ENCODE peak calls at places on chromosomes 1 and 21, in ten cellular contexts. One of them, this sample, is unnamed.

GRCh38 chr1:180232521-180233043 is 2.5 kb downstream of the LHX4 start:
- DNase-seq in astrocyte: no peak
- DNase-seq in activated CD8-positive, alpha-beta T cell treated with anti-CD3 and anti-CD28 coated beads for 36 hours: no peak
- DNase-seq in psoas muscle: no peak
- DNase-seq in activated B cell treated with CpG ODN at 0.5 μM for 24 hours: no peak
- DNase-seq in lung: no peak
- DNase-seq in heart right ventricle: no peak
- DNase-seq in CD8-positive, alpha-beta T cell: no peak
- DNase-seq in esophagus squamous epithelium: no peak
- DNase-seq in PC-9: no peak
- DNase-seq in this sample: no peak

GRCh38 chr1:2126331-2127180 is 68.0 kb downstream of the FAAP20 start:
- DNase-seq in esophagus squamous epithelium: no peak
- DNase-seq in psoas muscle: no peak
- DNase-seq in astrocyte: no peak
- DNase-seq in lung: no peak
- DNase-seq in activated B cell treated with CpG ODN at 0.5 μM for 24 hours: no peak
- DNase-seq in activated CD8-positive, alpha-beta T cell treated with anti-CD3 and anti-CD28 coated beads for 36 hours: peak; percentile 37
- DNase-seq in PC-9: no peak
- DNase-seq in heart right ventricle: no peak
- DNase-seq in CD8-positive, alpha-beta T cell: no peak
- DNase-seq in this sample: no peak

GRCh38 chr1:164261691-164262240 is 297.2 kb upstream of the PBX1 start:
- DNase-seq in lung: no peak
- DNase-seq in astrocyte: no peak
- DNase-seq in heart right ventricle: no peak
- DNase-seq in CD8-positive, alpha-beta T cell: no peak
- DNase-seq in activated B cell treated with CpG ODN at 0.5 μM for 24 hours: no peak
- DNase-seq in PC-9: no peak
- DNase-seq in activated CD8-positive, alpha-beta T cell treated with anti-CD3 and anti-CD28 coated beads for 36 hours: no peak
- DNase-seq in esophagus squamous epithelium: no peak
- DNase-seq in psoas muscle: no peak
- DNase-seq in this sample: no peak

GRCh38 chr1:32138965-32139364 is 31.1 kb downstream of the KPNA6 start:
- DNase-seq in PC-9: no peak
- DNase-seq in esophagus squamous epithelium: no peak
- DNase-seq in activated CD8-positive, alpha-beta T cell treated with anti-CD3 and anti-CD28 coated beads for 36 hours: no peak
- DNase-seq in activated B cell treated with CpG ODN at 0.5 μM for 24 hours: no peak
- DNase-seq in psoas muscle: no peak
- DNase-seq in lung: no peak
- DNase-seq in CD8-positive, alpha-beta T cell: no peak
- DNase-seq in astrocyte: peak; percentile 55
- DNase-seq in heart right ventricle: no peak
- DNase-seq in this sample: no peak

GRCh38 chr1:27430903-27431653 is 38.7 kb downstream of the GPR3 start:
- DNase-seq in astrocyte: peak; percentile 23
- DNase-seq in esophagus squamous epithelium: no peak
- DNase-seq in CD8-positive, alpha-beta T cell: peak; percentile 17
- DNase-seq in PC-9: no peak
- DNase-seq in lung: no peak
- DNase-seq in activated B cell treated with CpG ODN at 0.5 μM for 24 hours: no peak
- DNase-seq in heart right ventricle: no peak
- DNase-seq in activated CD8-positive, alpha-beta T cell treated with anti-CD3 and anti-CD28 coated beads for 36 hours: no peak
- DNase-seq in psoas muscle: no peak
- DNase-seq in this sample: no peak

GRCh38 chr1:111758373-111758772 is 2.7 kb downstream of the DDX20 start:
- DNase-seq in activated B cell treated with CpG ODN at 0.5 μM for 24 hours: no peak
- DNase-seq in PC-9: no peak
- DNase-seq in activated CD8-positive, alpha-beta T cell treated with anti-CD3 and anti-CD28 coated beads for 36 hours: no peak
- DNase-seq in psoas muscle: no peak
- DNase-seq in heart right ventricle: no peak
- DNase-seq in CD8-positive, alpha-beta T cell: no peak
- DNase-seq in esophagus squamous epithelium: no peak
- DNase-seq in lung: no peak
- DNase-seq in astrocyte: no peak
- DNase-seq in this sample: no peak

GRCh38 chr1:245485996-245486395 is 331.2 kb downstream of the KIF26B start:
- DNase-seq in esophagus squamous epithelium: no peak
- DNase-seq in PC-9: no peak
- DNase-seq in astrocyte: no peak
- DNase-seq in CD8-positive, alpha-beta T cell: no peak
- DNase-seq in activated B cell treated with CpG ODN at 0.5 μM for 24 hours: no peak
- DNase-seq in lung: no peak
- DNase-seq in activated CD8-positive, alpha-beta T cell treated with anti-CD3 and anti-CD28 coated beads for 36 hours: no peak
- DNase-seq in psoas muscle: no peak
- DNase-seq in heart right ventricle: no peak
- DNase-seq in this sample: no peak

GRCh38 chr1:39927538-39927937 is 25.8 kb upstream of the MYCL start:
- DNase-seq in esophagus squamous epithelium: no peak
- DNase-seq in PC-9: no peak
- DNase-seq in psoas muscle: no peak
- DNase-seq in activated CD8-positive, alpha-beta T cell treated with anti-CD3 and anti-CD28 coated beads for 36 hours: no peak
- DNase-seq in heart right ventricle: no peak
- DNase-seq in activated B cell treated with CpG ODN at 0.5 μM for 24 hours: no peak
- DNase-seq in CD8-positive, alpha-beta T cell: no peak
- DNase-seq in lung: no peak
- DNase-seq in astrocyte: no peak
- DNase-seq in this sample: no peak

GRCh38 chr1:7493711-7494110 is 277.4 kb upstream of the VAMP3 start:
- DNase-seq in activated B cell treated with CpG ODN at 0.5 μM for 24 hours: no peak
- DNase-seq in activated CD8-positive, alpha-beta T cell treated with anti-CD3 and anti-CD28 coated beads for 36 hours: no peak
- DNase-seq in psoas muscle: no peak
- DNase-seq in PC-9: no peak
- DNase-seq in esophagus squamous epithelium: no peak
- DNase-seq in lung: no peak
- DNase-seq in CD8-positive, alpha-beta T cell: no peak
- DNase-seq in heart right ventricle: no peak
- DNase-seq in astrocyte: no peak
- DNase-seq in this sample: no peak

GRCh38 chr21:30605968-30606367 is 5.1 kb downstream of the KRTAP22-1 start:
- DNase-seq in lung: no peak
- DNase-seq in CD8-positive, alpha-beta T cell: no peak
- DNase-seq in PC-9: no peak
- DNase-seq in heart right ventricle: no peak
- DNase-seq in activated B cell treated with CpG ODN at 0.5 μM for 24 hours: no peak
- DNase-seq in activated CD8-positive, alpha-beta T cell treated with anti-CD3 and anti-CD28 coated beads for 36 hours: no peak
- DNase-seq in astrocyte: no peak
- DNase-seq in psoas muscle: no peak
- DNase-seq in esophagus squamous epithelium: no peak
- DNase-seq in this sample: no peak

DNA sequence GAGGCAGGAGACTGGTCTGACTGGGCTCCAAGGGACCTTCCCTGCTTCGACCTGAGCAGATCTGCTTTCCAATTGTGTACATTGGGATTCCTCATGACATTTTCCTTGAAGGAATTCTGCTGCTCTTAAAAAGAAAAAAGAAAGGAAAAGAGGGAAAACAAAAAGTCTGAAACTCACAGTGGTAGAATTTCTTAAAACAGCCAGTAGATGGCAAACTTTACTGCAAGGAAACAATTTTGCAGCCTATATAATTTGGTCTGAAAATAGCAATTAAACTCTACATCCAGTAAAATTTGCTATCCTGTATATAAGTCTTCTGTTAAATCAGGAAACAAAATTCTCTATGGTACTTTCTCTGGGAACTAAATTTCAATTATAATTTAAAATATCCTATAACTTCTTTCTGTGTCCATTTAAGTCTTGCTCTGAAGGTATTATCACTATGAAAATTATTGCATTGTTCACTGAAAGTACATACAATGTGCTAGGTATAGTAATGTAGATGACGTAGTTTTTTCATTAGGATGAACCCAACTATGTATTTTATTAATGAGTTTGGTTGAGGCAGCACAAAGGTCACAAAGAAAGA is 59.8 kb downstream of the CRB1 start:
- DNase-seq in psoas muscle: no peak
- DNase-seq in astrocyte: no peak
- DNase-seq in esophagus squamous epithelium: no peak
- DNase-seq in CD8-positive, alpha-beta T cell: no peak
- DNase-seq in heart right ventricle: no peak
- DNase-seq in activated B cell treated with CpG ODN at 0.5 μM for 24 hours: no peak
- DNase-seq in lung: no peak
- DNase-seq in PC-9: no peak
- DNase-seq in activated CD8-positive, alpha-beta T cell treated with anti-CD3 and anti-CD28 coated beads for 36 hours: no peak
- DNase-seq in this sample: no peak
- TF ChIP-seq CTCF in psoas muscle: peak; percentile 43
- TF ChIP-seq CTCF in astrocyte: peak; percentile 68
- TF ChIP-seq CTCF in esophagus squamous epithelium: peak; percentile 20
- TF ChIP-seq CTCF in CD8-positive, alpha-beta T cell: peak; percentile 64
- TF ChIP-seq CTCF in heart right ventricle: peak; percentile 65
- TF ChIP-seq CTCF in activated B cell treated with CpG ODN at 0.5 μM for 24 hours: no peak
- TF ChIP-seq CTCF in lung: no peak
- TF ChIP-seq CTCF in PC-9: peak; percentile 76
- TF ChIP-seq CTCF in activated CD8-positive, alpha-beta T cell treated with anti-CD3 and anti-CD28 coated beads for 36 hours: peak; percentile 68
- TF ChIP-seq CTCF in this sample: no peak

DNA sequence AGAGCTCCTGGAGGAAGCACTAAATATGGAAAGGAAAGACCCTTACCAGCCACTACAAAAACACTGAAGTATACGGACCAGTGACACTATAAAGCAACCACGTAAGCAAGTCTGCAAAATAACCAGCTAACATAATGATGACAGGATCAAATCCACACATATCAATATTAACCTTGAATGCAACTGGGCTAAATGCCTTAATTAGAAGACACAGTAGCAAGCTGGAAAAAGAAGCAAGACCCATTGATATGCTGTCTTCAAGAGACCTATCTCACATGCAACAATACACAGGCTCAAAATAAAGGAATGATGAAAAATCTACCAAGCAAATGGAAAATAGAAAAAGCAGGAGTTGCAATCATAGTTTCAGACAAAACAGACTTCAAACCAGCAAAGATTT is 31.0 kb downstream of the C1orf185 start:
- DNase-seq in esophagus squamous epithelium: no peak
- DNase-seq in astrocyte: no peak
- DNase-seq in heart right ventricle: no peak
- DNase-seq in lung: no peak
- DNase-seq in CD8-positive, alpha-beta T cell: no peak
- DNase-seq in PC-9: no peak
- DNase-seq in activated B cell treated with CpG ODN at 0.5 μM for 24 hours: no peak
- DNase-seq in activated CD8-positive, alpha-beta T cell treated with anti-CD3 and anti-CD28 coated beads for 36 hours: no peak
- DNase-seq in psoas muscle: no peak
- DNase-seq in this sample: no peak
- TF ChIP-seq CTCF in esophagus squamous epithelium: no peak
- TF ChIP-seq CTCF in astrocyte: no peak
- TF ChIP-seq CTCF in heart right ventricle: no peak
- TF ChIP-seq CTCF in lung: no peak
- TF ChIP-seq CTCF in CD8-positive, alpha-beta T cell: no peak
- TF ChIP-seq CTCF in PC-9: no peak
- TF ChIP-seq CTCF in activated B cell treated with CpG ODN at 0.5 μM for 24 hours: no peak
- TF ChIP-seq CTCF in activated CD8-positive, alpha-beta T cell treated with anti-CD3 and anti-CD28 coated beads for 36 hours: no peak
- TF ChIP-seq CTCF in psoas muscle: no peak
- TF ChIP-seq CTCF in this sample: no peak

DNA sequence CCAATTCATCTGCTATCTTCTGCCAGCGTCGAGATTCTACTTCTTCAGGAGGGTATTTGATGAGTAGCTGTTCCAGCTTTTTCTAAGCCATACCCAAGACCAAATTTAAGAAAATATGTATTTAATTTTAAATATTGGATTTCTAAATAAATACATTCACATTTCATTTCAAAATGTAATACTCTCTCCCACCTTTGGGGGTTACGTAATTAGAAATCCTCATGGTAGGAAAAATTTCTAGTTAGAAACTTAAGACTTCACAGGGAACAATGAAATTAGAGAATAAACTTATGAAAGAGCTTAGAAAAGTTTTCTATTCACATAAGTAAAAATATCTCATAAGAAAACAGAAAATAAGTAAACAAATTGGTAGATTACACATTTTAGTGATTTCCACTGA is 102.9 kb downstream of the ZZZ3 start:
- DNase-seq in CD8-positive, alpha-beta T cell: no peak
- DNase-seq in activated CD8-positive, alpha-beta T cell treated with anti-CD3 and anti-CD28 coated beads for 36 hours: no peak
- DNase-seq in lung: no peak
- DNase-seq in heart right ventricle: no peak
- DNase-seq in psoas muscle: no peak
- DNase-seq in esophagus squamous epithelium: no peak
- DNase-seq in activated B cell treated with CpG ODN at 0.5 μM for 24 hours: no peak
- DNase-seq in PC-9: no peak
- DNase-seq in astrocyte: no peak
- DNase-seq in this sample: no peak
- TF ChIP-seq CTCF in CD8-positive, alpha-beta T cell: no peak
- TF ChIP-seq CTCF in activated CD8-positive, alpha-beta T cell treated with anti-CD3 and anti-CD28 coated beads for 36 hours: no peak
- TF ChIP-seq CTCF in lung: no peak
- TF ChIP-seq CTCF in heart right ventricle: no peak
- TF ChIP-seq CTCF in psoas muscle: no peak
- TF ChIP-seq CTCF in esophagus squamous epithelium: no peak
- TF ChIP-seq CTCF in activated B cell treated with CpG ODN at 0.5 μM for 24 hours: no peak
- TF ChIP-seq CTCF in PC-9: peak; percentile 43
- TF ChIP-seq CTCF in astrocyte: no peak
- TF ChIP-seq CTCF in this sample: no peak

GRCh38 chr21:22575165-22575584 is 1577.0 kb downstream of the NCAM2 start:
- DNase-seq in astrocyte: no peak
- DNase-seq in CD8-positive, alpha-beta T cell: no peak
- DNase-seq in activated CD8-positive, alpha-beta T cell treated with anti-CD3 and anti-CD28 coated beads for 36 hours: peak; percentile 27
- DNase-seq in activated B cell treated with CpG ODN at 0.5 μM for 24 hours: no peak
- DNase-seq in esophagus squamous epithelium: no peak
- DNase-seq in heart right ventricle: no peak
- DNase-seq in PC-9: no peak
- DNase-seq in psoas muscle: no peak
- DNase-seq in lung: no peak
- DNase-seq in this sample: no peak
- TF ChIP-seq CTCF in astrocyte: peak; percentile 7
- TF ChIP-seq CTCF in CD8-positive, alpha-beta T cell: no peak
- TF ChIP-seq CTCF in activated CD8-positive, alpha-beta T cell treated with anti-CD3 and anti-CD28 coated beads for 36 hours: peak; percentile 52
- TF ChIP-seq CTCF in activated B cell treated with CpG ODN at 0.5 μM for 24 hours: no peak
- TF ChIP-seq CTCF in esophagus squamous epithelium: no peak
- TF ChIP-seq CTCF in heart right ventricle: peak; percentile 51
- TF ChIP-seq CTCF in PC-9: peak; percentile 45
- TF ChIP-seq CTCF in psoas muscle: no peak
- TF ChIP-seq CTCF in lung: no peak
- TF ChIP-seq CTCF in this sample: no peak

This sample was measured in omental fat pad.